ENCODE peak calls at places on chromosomes 12 and 14, in ten cellular contexts. One of them, this sample, is unnamed. For H3K4me1 and H3K9me3, the result is how much of the 10 kb centered on the place peaks cover.

GRCh38 chr14:29743566-29743965 is 184.1 kb downstream of the PRKD1 start:
- DNase-seq in SK-N-SH: no peak
- DNase-seq in lower lobe of right lung: no peak
- DNase-seq in adrenal gland: no peak
- DNase-seq in pancreas: no peak
- DNase-seq in HepG2: no peak
- DNase-seq in body of pancreas: no peak
- DNase-seq in left lung: no peak
- DNase-seq in HCT116: no peak
- DNase-seq in ascending aorta: no peak
- DNase-seq in this sample: no peak

GRCh38 chr12:112005419-112006395 is 7.3 kb downstream of the TMEM116 start:
- DNase-seq in SK-N-SH: no peak
- DNase-seq in lower lobe of right lung: peak
- DNase-seq in adrenal gland: no peak
- DNase-seq in pancreas: no peak
- DNase-seq in HepG2: no peak
- DNase-seq in body of pancreas: peak
- DNase-seq in left lung: no peak
- DNase-seq in HCT116: peak
- DNase-seq in ascending aorta: no peak
- DNase-seq in this sample: no peak

GRCh38 chr12:102642199-102642598 is 161.8 kb upstream of the IGF1 start:
- DNase-seq in SK-N-SH: no peak
- DNase-seq in lower lobe of right lung: no peak
- DNase-seq in adrenal gland: no peak
- DNase-seq in pancreas: no peak
- DNase-seq in HepG2: no peak
- DNase-seq in body of pancreas: no peak
- DNase-seq in left lung: no peak
- DNase-seq in HCT116: no peak
- DNase-seq in ascending aorta: no peak
- DNase-seq in this sample: no peak

GRCh38 chr12:26125451-26126339 is 858 bp upstream of the BHLHE41 start:
- DNase-seq in SK-N-SH: peak
- DNase-seq in lower lobe of right lung: peak
- DNase-seq in adrenal gland: peak
- DNase-seq in pancreas: peak
- DNase-seq in HepG2: peak
- DNase-seq in body of pancreas: peak
- DNase-seq in left lung: peak
- DNase-seq in HCT116: peak
- DNase-seq in ascending aorta: peak
- DNase-seq in this sample: peak

GRCh38 chr14:73188501-73188903 is 48.8 kb upstream of the PAPLN start:
- DNase-seq in SK-N-SH: no peak
- DNase-seq in lower lobe of right lung: no peak
- DNase-seq in adrenal gland: peak
- DNase-seq in pancreas: no peak
- DNase-seq in HepG2: no peak
- DNase-seq in body of pancreas: no peak
- DNase-seq in left lung: no peak
- DNase-seq in HCT116: no peak
- DNase-seq in ascending aorta: no peak
- DNase-seq in this sample: no peak

GRCh38 chr14:30938617-30939016 is 64.3 kb downstream of the COCH start:
- DNase-seq in SK-N-SH: no peak
- DNase-seq in lower lobe of right lung: no peak
- DNase-seq in adrenal gland: no peak
- DNase-seq in pancreas: no peak
- DNase-seq in HepG2: no peak
- DNase-seq in body of pancreas: no peak
- DNase-seq in left lung: no peak
- DNase-seq in HCT116: no peak
- DNase-seq in ascending aorta: no peak
- DNase-seq in this sample: no peak

GRCh38 chr14:60653709-60654161 is 4.5 kb upstream of the SIX1 start:
- DNase-seq in SK-N-SH: no peak
- DNase-seq in lower lobe of right lung: no peak
- DNase-seq in adrenal gland: no peak
- DNase-seq in pancreas: no peak
- DNase-seq in HepG2: no peak
- DNase-seq in body of pancreas: no peak
- DNase-seq in left lung: no peak
- DNase-seq in HCT116: no peak
- DNase-seq in ascending aorta: no peak
- DNase-seq in this sample: no peak

GRCh38 chr12:75908961-75909699 is 122.4 kb downstream of the PHLDA1 start:
- DNase-seq in SK-N-SH: peak
- DNase-seq in lower lobe of right lung: peak
- DNase-seq in adrenal gland: peak
- DNase-seq in pancreas: no peak
- DNase-seq in HepG2: peak
- DNase-seq in body of pancreas: peak
- DNase-seq in left lung: no peak
- DNase-seq in HCT116: no peak
- DNase-seq in ascending aorta: no peak
- DNase-seq in this sample: peak

GRCh38 chr14:98208074-98208675 is 1063.8 kb downstream of the BCL11B start:
- DNase-seq in SK-N-SH: no peak
- DNase-seq in lower lobe of right lung: no peak
- DNase-seq in adrenal gland: no peak
- DNase-seq in pancreas: no peak
- DNase-seq in HepG2: no peak
- DNase-seq in body of pancreas: no peak
- DNase-seq in left lung: no peak
- DNase-seq in HCT116: no peak
- DNase-seq in ascending aorta: no peak
- DNase-seq in this sample: no peak

GRCh38 chr14:98208943-98209342 is 1063.1 kb downstream of the BCL11B start:
- DNase-seq in SK-N-SH: no peak
- DNase-seq in lower lobe of right lung: no peak
- DNase-seq in adrenal gland: no peak
- DNase-seq in pancreas: no peak
- DNase-seq in HepG2: no peak
- DNase-seq in body of pancreas: no peak
- DNase-seq in left lung: no peak
- DNase-seq in HCT116: no peak
- DNase-seq in ascending aorta: no peak
- DNase-seq in this sample: no peak

GRCh38 chr14:98207466-98207865 is 1064.5 kb downstream of the BCL11B start:
- DNase-seq in SK-N-SH: no peak
- DNase-seq in lower lobe of right lung: no peak
- DNase-seq in adrenal gland: no peak
- DNase-seq in pancreas: no peak
- DNase-seq in HepG2: no peak
- DNase-seq in body of pancreas: no peak
- DNase-seq in left lung: no peak
- DNase-seq in HCT116: no peak
- DNase-seq in ascending aorta: no peak
- DNase-seq in this sample: no peak

DNA sequence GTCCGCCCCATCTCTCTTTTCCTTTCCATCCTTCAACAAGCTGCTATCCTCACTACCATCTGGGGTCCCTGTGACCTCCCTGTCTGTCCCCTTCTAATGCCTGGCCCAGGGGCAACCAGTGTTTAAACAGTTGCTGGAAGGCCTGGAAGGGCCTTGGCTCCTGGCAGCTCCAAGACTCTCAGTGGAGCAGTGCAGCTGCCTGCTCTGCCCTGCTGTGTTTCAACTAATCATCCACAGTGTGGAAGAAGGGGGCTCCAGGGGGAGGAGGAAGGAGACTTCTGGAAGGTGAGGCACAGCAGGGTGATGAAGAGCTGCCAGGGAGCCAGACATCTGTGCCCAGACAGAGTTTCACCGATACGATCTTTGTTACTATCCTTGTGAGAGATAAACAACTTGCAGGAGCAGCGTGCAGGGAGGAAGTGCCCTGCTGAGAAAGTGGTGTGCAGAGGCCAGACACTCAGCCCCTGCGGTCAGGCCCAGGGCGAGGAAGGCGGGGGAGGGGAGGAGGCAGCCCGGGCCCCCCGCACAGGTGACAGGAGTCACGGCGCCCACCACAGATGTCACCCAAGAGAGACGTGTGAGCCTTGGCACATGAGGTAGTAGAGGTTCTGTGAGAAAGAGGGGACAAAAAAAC is 1061.8 kb downstream of the BCL11B start:
- DNase-seq in SK-N-SH: no peak
- DNase-seq in lower lobe of right lung: no peak
- DNase-seq in adrenal gland: no peak
- DNase-seq in pancreas: no peak
- DNase-seq in HepG2: no peak
- DNase-seq in body of pancreas: no peak
- DNase-seq in left lung: no peak
- DNase-seq in HCT116: no peak
- DNase-seq in ascending aorta: no peak
- DNase-seq in this sample: no peak
- H3K4me1 ChIP-seq in SK-N-SH: under half
- H3K4me1 ChIP-seq in lower lobe of right lung: under half
- H3K4me1 ChIP-seq in adrenal gland: under half
- H3K4me1 ChIP-seq in pancreas: under half
- H3K4me1 ChIP-seq in HepG2: under half
- H3K4me1 ChIP-seq in body of pancreas: under half
- H3K4me1 ChIP-seq in left lung: under half
- H3K4me1 ChIP-seq in HCT116: under half
- H3K4me1 ChIP-seq in ascending aorta: under half
- H3K4me1 ChIP-seq in this sample: under half

GRCh38 chr14:102668291-102668873 is 75.9 kb downstream of the RCOR1 start:
- DNase-seq in SK-N-SH: no peak
- DNase-seq in lower lobe of right lung: no peak
- DNase-seq in adrenal gland: no peak
- DNase-seq in pancreas: no peak
- DNase-seq in HepG2: no peak
- DNase-seq in body of pancreas: no peak
- DNase-seq in left lung: no peak
- DNase-seq in HCT116: no peak
- DNase-seq in ascending aorta: no peak
- DNase-seq in this sample: no peak

GRCh38 chr14:102666635-102667034 is 74.2 kb downstream of the RCOR1 start:
- DNase-seq in SK-N-SH: no peak
- DNase-seq in lower lobe of right lung: no peak
- DNase-seq in adrenal gland: no peak
- DNase-seq in pancreas: no peak
- DNase-seq in HepG2: no peak
- DNase-seq in body of pancreas: no peak
- DNase-seq in left lung: no peak
- DNase-seq in HCT116: no peak
- DNase-seq in ascending aorta: no peak
- DNase-seq in this sample: no peak

GRCh38 chr14:102672410-102672960 is 80.0 kb downstream of the RCOR1 start:
- DNase-seq in SK-N-SH: no peak
- DNase-seq in lower lobe of right lung: no peak
- DNase-seq in adrenal gland: no peak
- DNase-seq in pancreas: no peak
- DNase-seq in HepG2: no peak
- DNase-seq in body of pancreas: no peak
- DNase-seq in left lung: no peak
- DNase-seq in HCT116: no peak
- DNase-seq in ascending aorta: no peak
- DNase-seq in this sample: no peak

GRCh38 chr14:102675396-102675795 is 82.9 kb downstream of the RCOR1 start:
- DNase-seq in SK-N-SH: no peak
- DNase-seq in lower lobe of right lung: no peak
- DNase-seq in adrenal gland: no peak
- DNase-seq in pancreas: no peak
- DNase-seq in HepG2: no peak
- DNase-seq in body of pancreas: no peak
- DNase-seq in left lung: no peak
- DNase-seq in HCT116: no peak
- DNase-seq in ascending aorta: no peak
- DNase-seq in this sample: no peak

GRCh38 chr14:102671410-102671809 is 79.0 kb downstream of the RCOR1 start:
- DNase-seq in SK-N-SH: no peak
- DNase-seq in lower lobe of right lung: no peak
- DNase-seq in adrenal gland: no peak
- DNase-seq in pancreas: no peak
- DNase-seq in HepG2: no peak
- DNase-seq in body of pancreas: no peak
- DNase-seq in left lung: no peak
- DNase-seq in HCT116: no peak
- DNase-seq in ascending aorta: no peak
- DNase-seq in this sample: no peak
- H3K9me3 ChIP-seq in SK-N-SH: under half
- H3K9me3 ChIP-seq in lower lobe of right lung: under half
- H3K9me3 ChIP-seq in adrenal gland: under half
- H3K9me3 ChIP-seq in pancreas: under half
- H3K9me3 ChIP-seq in HepG2: under half
- H3K9me3 ChIP-seq in body of pancreas: under half
- H3K9me3 ChIP-seq in left lung: under half
- H3K9me3 ChIP-seq in HCT116: under half
- H3K9me3 ChIP-seq in ascending aorta: under half
- H3K9me3 ChIP-seq in this sample: under half

GRCh38 chr12:3452348-3452747 is 38.7 kb upstream of the PRMT8 start:
- DNase-seq in SK-N-SH: no peak
- DNase-seq in lower lobe of right lung: no peak
- DNase-seq in adrenal gland: no peak
- DNase-seq in pancreas: no peak
- DNase-seq in HepG2: no peak
- DNase-seq in body of pancreas: no peak
- DNase-seq in left lung: no peak
- DNase-seq in HCT116: no peak
- DNase-seq in ascending aorta: no peak
- DNase-seq in this sample: no peak
- TF ChIP-seq CTCF in SK-N-SH: no peak
- TF ChIP-seq CTCF in lower lobe of right lung: no peak
- TF ChIP-seq CTCF in adrenal gland: no peak
- TF ChIP-seq CTCF in pancreas: no peak
- TF ChIP-seq CTCF in HepG2: no peak
- TF ChIP-seq CTCF in body of pancreas: no peak
- TF ChIP-seq CTCF in left lung: no peak
- TF ChIP-seq CTCF in HCT116: no peak
- TF ChIP-seq CTCF in ascending aorta: no peak
- TF ChIP-seq CTCF in this sample: no peak

DNA sequence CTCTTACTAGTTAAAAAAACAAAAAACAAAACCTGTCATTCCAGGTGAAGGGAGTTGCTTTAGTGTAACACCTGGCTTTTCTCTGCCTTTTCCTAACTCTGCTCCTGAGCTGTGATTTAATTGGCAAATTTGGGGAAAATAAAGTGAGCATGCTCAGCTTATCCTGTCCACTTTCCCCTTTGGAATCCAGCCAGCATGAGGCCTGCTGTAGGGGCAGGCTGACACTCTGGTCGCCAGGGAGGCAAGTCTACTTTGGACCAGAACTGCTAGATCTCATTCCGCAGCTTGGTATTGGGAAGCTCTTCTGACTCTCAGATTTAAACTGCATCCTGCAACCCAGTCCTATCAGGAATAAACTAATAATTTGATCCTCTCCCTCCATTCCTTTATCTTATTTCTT is 30.1 kb downstream of the CDKN1B start:
- DNase-seq in SK-N-SH: no peak
- DNase-seq in lower lobe of right lung: no peak
- DNase-seq in adrenal gland: no peak
- DNase-seq in pancreas: no peak
- DNase-seq in HepG2: no peak
- DNase-seq in body of pancreas: no peak
- DNase-seq in left lung: no peak
- DNase-seq in HCT116: no peak
- DNase-seq in ascending aorta: no peak
- DNase-seq in this sample: peak
- H3K4me1 ChIP-seq in SK-N-SH: under half
- H3K4me1 ChIP-seq in lower lobe of right lung: under half
- H3K4me1 ChIP-seq in adrenal gland: under half
- H3K4me1 ChIP-seq in pancreas: under half
- H3K4me1 ChIP-seq in HepG2: under half
- H3K4me1 ChIP-seq in body of pancreas: under half
- H3K4me1 ChIP-seq in left lung: under half
- H3K4me1 ChIP-seq in HCT116: under half
- H3K4me1 ChIP-seq in ascending aorta: under half
- H3K4me1 ChIP-seq in this sample: under half

This sample was measured in BE2C.